ENCODE peak calls at places on chromosomes 16 and 17, in five cellular contexts. T is HepG2, H is upper lobe of right lung, U is mammary epithelial cell, J is HCT116. P is an unnamed sample.

GRCh38 chr17:16027708-16028584 is 28.3 kb downstream of the TTC19 start:
- DNase-seq in J (peak; percentile 85), H (no peak), U (peak; percentile 92), T (peak; percentile 48), P (no peak)

GRCh38 chr17:59154721-59155438 is at the start of gene SKA2:
- DNase-seq in H (peak; percentile 97), J (no peak), U (no peak), T (no peak), P (peak; percentile 100)

GRCh38 chr16:65410801-65411200 is 288.9 kb upstream of the CDH11 start:
- DNase-seq in T (no peak), H (no peak), J (no peak), U (peak; percentile 20), P (no peak)

GRCh38 chr17:43125967-43126910 is 1.1 kb upstream of the BRCA1 start:
- DNase-seq in U (peak; percentile 1), T (peak; percentile 61), H (no peak), J (no peak), P (no peak)

GRCh38 chr17:7915611-7916382 is at the start of gene RNF227:
- DNase-seq in U (peak; percentile 94), J (peak; percentile 63), T (peak; percentile 14), H (peak; percentile 98), P (peak; percentile 94)

GRCh38 chr17:44187131-44187899 is 543 bp downstream of the TMUB2 start:
- DNase-seq in U (peak; percentile 17), T (no peak), J (no peak), H (no peak), P (no peak)

GRCh38 chr17:40522250-40522960 is 21.0 kb upstream of the TNS4 start:
- DNase-seq in U (no peak), T (no peak), H (peak; percentile 11), J (no peak), P (no peak)

GRCh38 chr16:12652924-12653323 is 150.8 kb downstream of the CPPED1 start:
- DNase-seq in J (no peak), T (no peak), U (no peak), H (no peak), P (no peak)

GRCh38 chr16:19718624-19718965 is 524 bp downstream of the IQCK start:
- DNase-seq in H (no peak), T (no peak), J (no peak), U (peak; percentile 17), P (no peak)

GRCh38 chr16:14500791-14501190 is 129.3 kb downstream of the PARN start:
- DNase-seq in J (no peak), T (no peak), H (no peak), U (no peak), P (no peak)

GRCh38 chr17:32696426-32696825 is 180.5 kb downstream of the MYO1D start:
- DNase-seq in J (no peak), U (no peak), H (no peak), T (no peak), P (no peak)

GRCh38 chr17:42520540-42520951 is 15.5 kb upstream of the NAGLU start:
- DNase-seq in J (no peak), H (no peak), T (peak; percentile 55), U (no peak), P (peak; percentile 64)

GRCh38 chr16:11128211-11129123 is 127.5 kb downstream of the SOCS1 start:
- DNase-seq in T (no peak), H (no peak), U (no peak), J (no peak), P (no peak)

GRCh38 chr17:40686192-40686591 is 17.4 kb downstream of the KRT24 start:
- DNase-seq in J (no peak), U (no peak), H (no peak), T (no peak), P (no peak)

GRCh38 chr17:54902017-54902416 is 1.4 kb downstream of the TOM1L1 start:
- DNase-seq in U (no peak), T (no peak), H (no peak), J (no peak), P (no peak)

GRCh38 chr17:54901230-54901847 is 687 bp downstream of the TOM1L1 start:
- DNase-seq in H (no peak), J (peak; percentile 48), T (peak; percentile 16), U (peak; percentile 81), P (no peak)

GRCh38 chr17:54903375-54903774 is 2.7 kb downstream of the TOM1L1 start:
- DNase-seq in T (peak; percentile 84), H (peak; percentile 81), U (no peak), J (no peak), P (no peak)

GRCh38 chr17:54900457-54901229 is at the start of gene TOM1L1:
- DNase-seq in J (peak; percentile 86), U (peak; percentile 78), T (peak; percentile 87), H (peak; percentile 93), P (peak; percentile 74)

DNA sequence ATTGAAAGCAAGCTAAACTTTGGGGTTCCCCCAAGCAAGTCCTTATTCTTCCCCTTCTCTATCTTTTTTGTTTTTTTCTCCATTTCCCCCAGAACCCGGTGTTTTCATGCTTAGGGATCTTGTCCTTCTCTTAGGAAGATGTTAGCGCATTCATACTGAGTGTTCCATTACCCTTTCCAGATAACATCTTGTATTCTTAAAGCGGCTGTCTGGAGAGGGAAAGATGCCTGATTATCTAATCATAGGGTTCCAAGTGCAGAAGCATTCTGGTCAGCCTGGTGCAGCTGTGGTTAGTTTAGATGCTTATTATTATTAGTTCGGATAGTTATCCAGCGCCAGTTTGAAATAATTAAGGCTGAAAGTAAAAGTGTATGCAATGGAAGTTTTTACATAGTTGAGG is 2.0 kb downstream of the TOM1L1 start:
- DNase-seq in T (no peak), U (no peak), J (no peak), H (no peak), P (no peak)
- H3K27ac ChIP-seq in T (no peak overlapping the region), U (peak overlapping the region; percentile 28), J (no peak overlapping the region), H (no peak overlapping the region), P (no peak overlapping the region)

GRCh38 chr16:81617021-81617346 is 162.1 kb upstream of the PLCG2 start:
- DNase-seq in J (no peak), T (no peak), U (no peak), H (no peak), P (no peak)
- H3K36me3 ChIP-seq in J (no peaks in the 10 kb centered on the region), T (peaks cover 61% of the 10 kb centered on the region), U (peaks cover 20% of the 10 kb centered on the region), H (peaks cover 22% of the 10 kb centered on the region), P (no peaks in the 10 kb centered on the region)

GRCh38 chr17:46851029-46851741 is at the start of gene WNT9B:
- DNase-seq in U (peak; percentile 23), T (peak; percentile 48), H (no peak), J (no peak), P (peak; percentile 87)
- TF ChIP-seq CTCF in U (no peak), T (peak; percentile 63), H (no peak), J (no peak), P (peak; percentile 49)

GRCh38 chr17:62919388-62919787 is 46.6 kb upstream of the TANC2 start:
- DNase-seq in T (no peak), H (no peak), J (no peak), U (peak; percentile 50), P (no peak)
- H3K27ac ChIP-seq in T (no peak overlapping the region), H (no peak overlapping the region), J (no peak overlapping the region), U (no peak overlapping the region), P (no peak overlapping the region)

DNA sequence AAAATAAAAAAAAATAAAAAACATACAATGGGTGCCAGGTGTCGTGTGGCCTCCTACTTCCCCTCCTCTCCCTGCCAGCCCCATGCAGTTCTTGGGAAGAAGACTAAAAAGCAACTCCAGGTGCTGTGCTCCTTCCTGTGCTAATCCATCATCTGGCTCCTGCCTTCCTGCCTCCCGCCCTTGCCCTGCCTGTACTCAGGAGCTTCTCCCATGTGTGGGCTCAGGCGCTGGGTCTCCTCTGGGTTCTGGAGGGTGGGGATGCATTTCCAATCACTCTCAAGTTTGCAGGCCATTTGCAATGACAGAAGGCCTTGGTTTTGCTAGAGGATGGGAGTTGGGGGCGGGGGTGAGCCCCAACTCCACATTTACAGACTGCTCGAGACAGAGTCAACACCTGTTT is 122.9 kb downstream of the SDK2 start:
- DNase-seq in J (no peak), U (no peak), H (no peak), T (no peak), P (no peak)
- H3K36me3 ChIP-seq in J (no peaks in the 10 kb centered on the region), U (no peaks in the 10 kb centered on the region), H (no peaks in the 10 kb centered on the region), T (no peaks in the 10 kb centered on the region), P (no peaks in the 10 kb centered on the region)

DNA sequence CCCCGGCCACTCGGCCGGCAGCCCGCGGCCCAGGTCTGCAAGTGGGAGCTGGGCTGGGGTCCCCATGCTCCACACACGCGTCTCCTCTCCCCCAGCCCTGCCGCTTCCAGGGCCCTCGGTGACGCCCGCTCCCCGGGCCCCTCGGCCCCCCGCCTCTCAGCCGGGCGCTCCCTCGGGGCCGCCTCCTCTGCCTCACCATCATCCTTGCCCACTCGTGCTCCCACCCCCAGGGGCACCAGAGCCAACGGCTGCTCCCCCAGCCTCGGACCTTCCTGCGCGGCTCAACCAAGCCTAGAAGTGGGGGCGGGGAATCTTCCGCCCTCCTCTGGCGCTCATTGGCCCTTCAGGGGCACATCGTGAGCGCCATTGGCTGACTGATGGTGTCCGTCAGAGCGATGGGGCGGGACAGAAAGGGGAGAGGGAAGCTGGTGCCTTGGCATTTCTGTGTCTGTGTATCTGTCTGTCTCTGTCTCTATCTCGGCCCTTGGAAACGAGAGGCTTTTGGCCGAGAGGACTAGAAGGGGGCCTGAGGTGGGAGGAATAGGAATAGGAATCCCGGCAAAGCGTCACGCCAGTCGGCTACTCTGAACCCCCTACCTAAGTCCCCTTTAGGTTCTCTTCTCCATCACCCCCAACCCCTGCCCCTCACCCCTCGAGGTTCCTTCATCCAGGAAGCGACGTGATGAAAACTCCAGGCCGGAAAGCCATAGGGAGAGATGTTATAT is 88.9 kb downstream of the CDC27 start:
- DNase-seq in H (peak; percentile 95), T (peak; percentile 88), J (peak; percentile 81), U (peak; percentile 92), P (peak; percentile 97)
- TF ChIP-seq CTCF in H (peak; percentile 17), T (no peak), J (no peak), U (no peak), P (no peak)

GRCh38 chr17:81135503-81136283 is 29.6 kb upstream of the PVALEF start:
- DNase-seq in J (no peak), U (no peak), H (no peak), T (no peak), P (no peak)

GRCh38 chr17:81137248-81137647 is 28.1 kb upstream of the PVALEF start:
- DNase-seq in H (no peak), U (no peak), J (no peak), T (no peak), P (no peak)

GRCh38 chr17:81138500-81138899 is 26.8 kb upstream of the PVALEF start:
- DNase-seq in H (no peak), T (no peak), J (no peak), U (no peak), P (no peak)

GRCh38 chr17:81138083-81138482 is 27.2 kb upstream of the PVALEF start:
- DNase-seq in J (no peak), T (no peak), H (no peak), U (no peak), P (no peak)

DNA sequence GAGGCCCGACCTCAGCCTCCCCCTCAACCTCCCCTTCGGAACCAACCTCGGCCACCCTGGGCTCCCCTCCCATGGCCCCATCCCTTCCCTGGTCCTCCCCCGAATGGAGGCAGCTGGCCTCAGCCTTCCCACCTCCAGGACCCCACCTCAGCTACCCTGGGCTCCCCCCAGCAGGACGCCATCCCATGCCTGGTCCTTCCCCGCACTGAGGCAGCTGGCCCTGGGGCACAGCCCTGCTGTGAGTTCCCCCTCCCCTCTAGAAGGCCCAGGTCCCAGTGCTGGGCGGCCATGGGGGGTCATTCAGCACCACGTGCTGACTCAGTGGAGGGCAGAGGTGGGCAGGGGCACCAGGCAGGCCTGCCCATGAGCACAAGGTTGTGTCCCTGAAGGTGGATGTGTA is 28.9 kb upstream of the PVALEF start:
- DNase-seq in T (no peak), U (no peak), J (no peak), H (no peak), P (no peak)
- H3K27ac ChIP-seq in T (no peak overlapping the region), U (no peak overlapping the region), J (no peak overlapping the region), H (no peak overlapping the region), P (no peak overlapping the region)

GRCh38 chr17:5526821-5527598 is 40.6 kb downstream of the MIS12 start:
- DNase-seq in J (peak; percentile 75), U (peak; percentile 89), H (peak; percentile 36), T (peak; percentile 59), P (peak; percentile 62)
- H3K36me3 ChIP-seq in J (no peaks in the 10 kb centered on the region), U (peaks cover 2% of the 10 kb centered on the region), H (peaks cover 56% of the 10 kb centered on the region), T (no peaks in the 10 kb centered on the region), P (no peaks in the 10 kb centered on the region)

P was measured in WERI-Rb-1.